ENCODE peak calls at places on chromosomes 5 and 9, in four cellular contexts. One of them, this sample, is unnamed. For H3K36me3, the result is how much of the 10 kb centered on the place peaks cover.

GRCh38 chr9:27377147-27377807 is 80.3 kb upstream of the EQTN start:
- DNase-seq in HCT116: no peak
- DNase-seq in right atrium auricular region: no peak
- DNase-seq in lower lobe of right lung: no peak
- DNase-seq in this sample: peak

GRCh38 chr5:105878402-105878801 is 1792.3 kb downstream of the EFNA5 start:
- DNase-seq in HCT116: no peak
- DNase-seq in right atrium auricular region: no peak
- DNase-seq in lower lobe of right lung: no peak
- DNase-seq in this sample: no peak

GRCh38 chr5:142499591-142500384 is 175.0 kb upstream of the SPRY4 start:
- DNase-seq in right atrium auricular region: no peak
- DNase-seq in HCT116: no peak
- DNase-seq in lower lobe of right lung: no peak
- DNase-seq in this sample: no peak

GRCh38 chr5:66642538-66642937 is 46.3 kb downstream of the MAST4 start:
- DNase-seq in lower lobe of right lung: no peak
- DNase-seq in HCT116: no peak
- DNase-seq in right atrium auricular region: no peak
- DNase-seq in this sample: no peak

GRCh38 chr5:169545762-169546161 is 37.8 kb upstream of the SPDL1 start:
- DNase-seq in lower lobe of right lung: no peak
- DNase-seq in right atrium auricular region: no peak
- DNase-seq in HCT116: no peak
- DNase-seq in this sample: no peak

GRCh38 chr5:110865400-110866094 is 126.7 kb downstream of the SLC25A46 start:
- DNase-seq in lower lobe of right lung: no peak
- DNase-seq in HCT116: peak
- DNase-seq in right atrium auricular region: no peak
- DNase-seq in this sample: peak

GRCh38 chr5:143172736-143173135 is 230.8 kb downstream of the NR3C1 start:
- DNase-seq in HCT116: no peak
- DNase-seq in lower lobe of right lung: no peak
- DNase-seq in right atrium auricular region: no peak
- DNase-seq in this sample: no peak

GRCh38 chr5:3075309-3075708 is 323.8 kb upstream of the IRX2 start:
- DNase-seq in right atrium auricular region: no peak
- DNase-seq in HCT116: no peak
- DNase-seq in lower lobe of right lung: no peak
- DNase-seq in this sample: no peak

GRCh38 chr9:4128876-4129275 is 171.0 kb downstream of the GLIS3 start:
- DNase-seq in right atrium auricular region: no peak
- DNase-seq in lower lobe of right lung: no peak
- DNase-seq in HCT116: no peak
- DNase-seq in this sample: no peak

GRCh38 chr5:173395257-173395932 is 67.2 kb upstream of the STC2 start:
- DNase-seq in HCT116: peak
- DNase-seq in lower lobe of right lung: no peak
- DNase-seq in right atrium auricular region: no peak
- DNase-seq in this sample: peak

GRCh38 chr5:1324719-1325190 is 20.1 kb downstream of the CLPTM1L start:
- DNase-seq in right atrium auricular region: no peak
- DNase-seq in lower lobe of right lung: no peak
- DNase-seq in HCT116: no peak
- DNase-seq in this sample: peak

GRCh38 chr5:115810776-115811175 is 5.7 kb downstream of the CDO1 start:
- DNase-seq in right atrium auricular region: no peak
- DNase-seq in HCT116: no peak
- DNase-seq in lower lobe of right lung: no peak
- DNase-seq in this sample: no peak

GRCh38 chr9:83199240-83199639 is 136.3 kb upstream of the RASEF start:
- DNase-seq in lower lobe of right lung: no peak
- DNase-seq in HCT116: peak
- DNase-seq in right atrium auricular region: no peak
- DNase-seq in this sample: peak

GRCh38 chr9:95157491-95158151 is 159.9 kb downstream of the FANCC start:
- DNase-seq in right atrium auricular region: peak
- DNase-seq in lower lobe of right lung: no peak
- DNase-seq in HCT116: no peak
- DNase-seq in this sample: no peak

GRCh38 chr5:147611483-147611882 is 101.6 kb upstream of the DPYSL3 start:
- DNase-seq in HCT116: no peak
- DNase-seq in right atrium auricular region: no peak
- DNase-seq in lower lobe of right lung: no peak
- DNase-seq in this sample: no peak

GRCh38 chr5:151003503-151003860 is 16.9 kb upstream of the GPX3 start:
- DNase-seq in lower lobe of right lung: no peak
- DNase-seq in HCT116: no peak
- DNase-seq in right atrium auricular region: no peak
- DNase-seq in this sample: no peak

GRCh38 chr5:82886911-82887310 is 190.3 kb downstream of the TMEM167A start:
- DNase-seq in right atrium auricular region: no peak
- DNase-seq in HCT116: no peak
- DNase-seq in lower lobe of right lung: no peak
- DNase-seq in this sample: no peak

GRCh38 chr9:2228132-2228531 is 213.0 kb downstream of the SMARCA2 start:
- DNase-seq in lower lobe of right lung: peak
- DNase-seq in HCT116: no peak
- DNase-seq in right atrium auricular region: no peak
- DNase-seq in this sample: peak

GRCh38 chr9:110160685-110161084 is 47.3 kb downstream of the C9orf152 start:
- DNase-seq in right atrium auricular region: no peak
- DNase-seq in HCT116: no peak
- DNase-seq in lower lobe of right lung: no peak
- DNase-seq in this sample: no peak

GRCh38 chr9:129497064-129497836 is 123.7 kb downstream of the C9orf50 start:
- DNase-seq in right atrium auricular region: no peak
- DNase-seq in lower lobe of right lung: no peak
- DNase-seq in HCT116: no peak
- DNase-seq in this sample: no peak

GRCh38 chr9:33263936-33264472 is 504 bp downstream of the BAG1 start:
- DNase-seq in lower lobe of right lung: peak
- DNase-seq in HCT116: no peak
- DNase-seq in right atrium auricular region: peak
- DNase-seq in this sample: no peak

GRCh38 chr5:179862296-179862695 is 3.7 kb upstream of the MRNIP start:
- DNase-seq in lower lobe of right lung: no peak
- DNase-seq in HCT116: no peak
- DNase-seq in right atrium auricular region: no peak
- DNase-seq in this sample: no peak

GRCh38 chr5:160555836-160556660 is 134.4 kb downstream of the PTTG1 start:
- DNase-seq in HCT116: no peak
- DNase-seq in lower lobe of right lung: peak
- DNase-seq in right atrium auricular region: no peak
- DNase-seq in this sample: peak

GRCh38 chr5:123976393-123977029 is 464.5 kb downstream of the CSNK1G3 start:
- DNase-seq in right atrium auricular region: no peak
- DNase-seq in HCT116: no peak
- DNase-seq in lower lobe of right lung: no peak
- DNase-seq in this sample: no peak

GRCh38 chr9:112169368-112169767 is 5.7 kb downstream of the SUSD1 start:
- DNase-seq in HCT116: no peak
- DNase-seq in right atrium auricular region: no peak
- DNase-seq in lower lobe of right lung: no peak
- DNase-seq in this sample: no peak

GRCh38 chr9:77156646-77157371 is 20.5 kb upstream of the VPS13A start:
- DNase-seq in HCT116: no peak
- DNase-seq in lower lobe of right lung: no peak
- DNase-seq in right atrium auricular region: no peak
- DNase-seq in this sample: no peak

GRCh38 chr5:94409440-94409839 is 209.0 kb downstream of the KIAA0825 start:
- DNase-seq in HCT116: no peak
- DNase-seq in lower lobe of right lung: no peak
- DNase-seq in right atrium auricular region: no peak
- DNase-seq in this sample: no peak

GRCh38 chr5:1011741-1012315 is 3.2 kb downstream of the NKD2 start:
- DNase-seq in HCT116: no peak
- DNase-seq in right atrium auricular region: no peak
- DNase-seq in lower lobe of right lung: peak
- DNase-seq in this sample: no peak

GRCh38 chr5:17014686-17015085 is 78.6 kb upstream of the MYO10 start:
- DNase-seq in HCT116: no peak
- DNase-seq in lower lobe of right lung: no peak
- DNase-seq in right atrium auricular region: no peak
- DNase-seq in this sample: no peak

GRCh38 chr5:159469496-159470370 is 139.4 kb upstream of the IL12B start:
- DNase-seq in HCT116: no peak
- DNase-seq in right atrium auricular region: no peak
- DNase-seq in lower lobe of right lung: no peak
- DNase-seq in this sample: no peak

GRCh38 chr5:120405923-120406322 is 58.2 kb upstream of the PRR16 start:
- DNase-seq in right atrium auricular region: no peak
- DNase-seq in HCT116: no peak
- DNase-seq in lower lobe of right lung: no peak
- DNase-seq in this sample: no peak

GRCh38 chr9:20032413-20033006 is 243.7 kb upstream of the SLC24A2 start:
- DNase-seq in HCT116: no peak
- DNase-seq in lower lobe of right lung: no peak
- DNase-seq in right atrium auricular region: no peak
- DNase-seq in this sample: no peak

GRCh38 chr9:89811356-89811755 is 206.5 kb downstream of the GADD45G start:
- DNase-seq in lower lobe of right lung: peak
- DNase-seq in HCT116: no peak
- DNase-seq in right atrium auricular region: no peak
- DNase-seq in this sample: peak

GRCh38 chr5:151719228-151719861 is 32.6 kb upstream of the SPARC start:
- DNase-seq in right atrium auricular region: no peak
- DNase-seq in lower lobe of right lung: no peak
- DNase-seq in HCT116: no peak
- DNase-seq in this sample: peak

GRCh38 chr5:25950681-25951080 is 1087.7 kb downstream of the CDH9 start:
- DNase-seq in HCT116: no peak
- DNase-seq in right atrium auricular region: no peak
- DNase-seq in lower lobe of right lung: no peak
- DNase-seq in this sample: peak

GRCh38 chr5:97408331-97408730 is 225.3 kb upstream of the RIOK2 start:
- DNase-seq in lower lobe of right lung: no peak
- DNase-seq in right atrium auricular region: no peak
- DNase-seq in HCT116: no peak
- DNase-seq in this sample: no peak

GRCh38 chr5:1510631-1511030 is 13.1 kb downstream of the LPCAT1 start:
- DNase-seq in lower lobe of right lung: no peak
- DNase-seq in HCT116: no peak
- DNase-seq in right atrium auricular region: peak
- DNase-seq in this sample: peak

GRCh38 chr5:157731272-157732129 is at the start of gene THG1L:
- DNase-seq in HCT116: peak
- DNase-seq in right atrium auricular region: peak
- DNase-seq in lower lobe of right lung: peak
- DNase-seq in this sample: peak

GRCh38 chr5:104084896-104085295 is 522.3 kb upstream of the NUDT12 start:
- DNase-seq in lower lobe of right lung: no peak
- DNase-seq in HCT116: no peak
- DNase-seq in right atrium auricular region: no peak
- DNase-seq in this sample: no peak

DNA sequence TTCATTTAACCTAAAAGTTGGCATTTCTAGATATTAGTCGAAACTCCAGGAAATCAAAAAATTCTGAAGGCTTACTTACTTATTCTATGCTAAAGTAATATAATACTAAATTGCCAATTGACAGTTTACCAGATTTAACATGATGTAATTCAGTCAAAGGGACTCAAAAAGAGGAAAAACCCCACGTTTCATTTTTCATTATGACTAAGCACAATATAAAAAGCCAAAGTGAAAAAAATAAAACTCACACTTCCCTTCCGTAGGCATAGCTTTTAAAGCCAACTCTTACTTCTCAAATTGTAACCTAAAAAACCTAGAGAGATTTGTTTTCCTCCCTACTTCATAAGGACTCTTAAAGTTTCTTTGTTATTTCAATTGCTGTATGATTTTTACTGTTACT is 146.6 kb downstream of the RAPGEF6 start:
- DNase-seq in lower lobe of right lung: no peak
- DNase-seq in right atrium auricular region: no peak
- DNase-seq in HCT116: no peak
- DNase-seq in this sample: no peak
- H3K36me3 ChIP-seq in lower lobe of right lung: under half
- H3K36me3 ChIP-seq in right atrium auricular region: under half
- H3K36me3 ChIP-seq in HCT116: under half
- H3K36me3 ChIP-seq in this sample: half or more

GRCh38 chr9:108041551-108041950 is 552.0 kb upstream of the KLF4 start:
- DNase-seq in right atrium auricular region: no peak
- DNase-seq in HCT116: no peak
- DNase-seq in lower lobe of right lung: no peak
- DNase-seq in this sample: no peak

GRCh38 chr9:108039012-108039411 is 549.4 kb upstream of the KLF4 start:
- DNase-seq in lower lobe of right lung: no peak
- DNase-seq in HCT116: no peak
- DNase-seq in right atrium auricular region: no peak
- DNase-seq in this sample: no peak

GRCh38 chr9:108040783-108041182 is 551.2 kb upstream of the KLF4 start:
- DNase-seq in HCT116: no peak
- DNase-seq in right atrium auricular region: no peak
- DNase-seq in lower lobe of right lung: no peak
- DNase-seq in this sample: no peak

GRCh38 chr9:108035485-108035884 is 545.9 kb upstream of the KLF4 start:
- DNase-seq in HCT116: no peak
- DNase-seq in lower lobe of right lung: no peak
- DNase-seq in right atrium auricular region: no peak
- DNase-seq in this sample: no peak

GRCh38 chr9:108039491-108039890 is 549.9 kb upstream of the KLF4 start:
- DNase-seq in lower lobe of right lung: no peak
- DNase-seq in HCT116: no peak
- DNase-seq in right atrium auricular region: no peak
- DNase-seq in this sample: no peak
- H3K27ac ChIP-seq in lower lobe of right lung: no peak
- H3K27ac ChIP-seq in HCT116: no peak
- H3K27ac ChIP-seq in right atrium auricular region: no peak
- H3K27ac ChIP-seq in this sample: no peak

DNA sequence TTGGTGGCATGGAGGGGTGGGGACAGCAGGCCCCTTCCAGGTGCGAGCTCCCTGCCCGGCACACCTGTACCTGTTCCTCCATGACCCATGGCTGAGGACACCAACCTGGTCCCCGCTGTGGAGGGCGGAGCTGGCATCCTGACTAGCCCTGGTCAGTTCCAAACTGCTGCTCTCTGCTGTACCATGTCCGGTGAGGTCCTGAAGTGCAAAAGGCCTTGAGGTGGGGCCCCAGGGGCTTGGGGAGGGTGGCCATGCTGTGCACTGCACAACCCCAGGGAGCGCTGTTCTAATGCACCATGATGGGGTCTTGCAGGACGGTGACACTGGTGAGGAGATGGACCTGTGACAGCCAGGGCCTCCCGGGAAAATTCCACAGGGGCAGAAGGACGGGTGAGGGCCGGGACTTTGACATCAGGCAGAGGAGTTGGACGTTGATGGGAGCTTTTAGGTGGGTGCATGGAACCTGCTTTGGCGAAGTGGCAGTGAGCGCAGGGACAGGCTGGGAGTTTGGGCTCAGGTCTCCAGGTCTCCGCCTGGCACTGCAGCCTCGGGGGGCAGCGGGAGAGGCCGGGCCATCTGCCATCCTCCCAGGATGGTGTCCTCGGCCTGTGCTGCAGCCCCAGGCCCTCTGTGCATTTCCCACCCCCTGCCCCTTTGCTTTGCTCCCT is 38.9 kb downstream of the COL5A1 start:
- DNase-seq in lower lobe of right lung: no peak
- DNase-seq in right atrium auricular region: no peak
- DNase-seq in HCT116: no peak
- DNase-seq in this sample: no peak
- H3K36me3 ChIP-seq in lower lobe of right lung: under half
- H3K36me3 ChIP-seq in right atrium auricular region: under half
- H3K36me3 ChIP-seq in HCT116: under half
- H3K36me3 ChIP-seq in this sample: under half

GRCh38 chr5:37045703-37046102 is 169.1 kb downstream of the NIPBL start:
- DNase-seq in lower lobe of right lung: no peak
- DNase-seq in HCT116: no peak
- DNase-seq in right atrium auricular region: no peak
- DNase-seq in this sample: no peak
- H3K27ac ChIP-seq in lower lobe of right lung: no peak
- H3K27ac ChIP-seq in HCT116: no peak
- H3K27ac ChIP-seq in right atrium auricular region: no peak
- H3K27ac ChIP-seq in this sample: no peak